ENCODE peak calls at places on chromosomes 5 and 9, in ten cellular contexts. P is HCT116, W is neuronal stem cell, V is hepatocyte, Y is endothelial cell of umbilical vein, O is astrocyte, U is IMR-90, K is keratinocyte, T is fibroblast of lung, B is HepG2. S is an unnamed sample.

GRCh38 chr5:31066655-31067328 is 126.7 kb upstream of the CDH6 start:
- DNase-seq in P (no peak), W (no peak), V (no peak), Y (no peak), O (peak; percentile 80), U (peak; percentile 62), K (no peak), T (peak; percentile 85), B (no peak), S (no peak)

GRCh38 chr9:126791406-126792230 is 13.2 kb upstream of the ZBTB43 start:
- DNase-seq in P (no peak), W (no peak), V (peak; percentile 80), Y (no peak), O (peak; percentile 65), U (peak; percentile 76), K (peak; percentile 78), T (peak; percentile 74), B (peak; percentile 49), S (peak; percentile 99)

GRCh38 chr9:33517373-33517772 is 6.7 kb upstream of the ANKRD18B start:
- DNase-seq in P (no peak), W (no peak), V (peak; percentile 55), Y (peak; percentile 53), O (peak; percentile 12), U (peak; percentile 60), K (no peak), T (peak; percentile 42), B (peak; percentile 21), S (peak; percentile 45)

GRCh38 chr9:2153599-2154217 is 138.6 kb downstream of the SMARCA2 start:
- DNase-seq in P (no peak), W (no peak), V (no peak), Y (no peak), O (no peak), U (no peak), K (no peak), T (no peak), B (no peak), S (no peak)

GRCh38 chr5:140796718-140797095 is 2.1 kb downstream of the PCDHA2 start:
- DNase-seq in P (no peak), W (no peak), V (no peak), Y (no peak), O (no peak), U (no peak), K (no peak), T (no peak), B (no peak), S (no peak)

GRCh38 chr5:83988293-83988685 is 267.6 kb upstream of the HAPLN1 start:
- DNase-seq in P (no peak), W (no peak), V (no peak), Y (no peak), O (no peak), U (no peak), K (no peak), T (no peak), B (no peak), S (no peak)

GRCh38 chr5:14560091-14560595 is 21.4 kb upstream of the OTULINL start:
- DNase-seq in P (no peak), W (no peak), V (peak; percentile 17), Y (no peak), O (no peak), U (no peak), K (no peak), T (no peak), B (no peak), S (no peak)

GRCh38 chr9:109192732-109193361 is 25.8 kb upstream of the FRRS1L start:
- DNase-seq in P (peak; percentile 15), W (peak; percentile 36), V (peak; percentile 55), Y (no peak), O (no peak), U (peak; percentile 7), K (no peak), T (peak; percentile 7), B (peak; percentile 49), S (no peak)

GRCh38 chr9:93009337-93010015 is 49.0 kb upstream of the SUSD3 start:
- DNase-seq in P (no peak), W (no peak), V (no peak), Y (no peak), O (no peak), U (no peak), K (no peak), T (no peak), B (no peak), S (no peak)

GRCh38 chr5:143676794-143677193 is 135.2 kb upstream of the HMHB1 start:
- DNase-seq in P (no peak), W (no peak), V (no peak), Y (no peak), O (no peak), U (no peak), K (no peak), T (no peak), B (peak; percentile 27), S (no peak)

GRCh38 chr9:85740821-85741111 is 988 bp downstream of the AGTPBP1 start:
- DNase-seq in P (no peak), W (no peak), V (no peak), Y (peak; percentile 62), O (peak; percentile 1), U (peak; percentile 7), K (no peak), T (no peak), B (peak; percentile 10), S (no peak)

GRCh38 chr9:130124471-130124870 is 47.7 kb upstream of the NCS1 start:
- DNase-seq in P (no peak), W (no peak), V (no peak), Y (no peak), O (no peak), U (peak; percentile 68), K (no peak), T (peak; percentile 30), B (no peak), S (no peak)

GRCh38 chr9:130128782-130129424 is 43.3 kb upstream of the NCS1 start:
- DNase-seq in P (no peak), W (no peak), V (peak; percentile 65), Y (peak; percentile 22), O (peak; percentile 99), U (peak; percentile 99), K (no peak), T (peak; percentile 99), B (no peak), S (peak; percentile 83)

GRCh38 chr9:130129425-130130061 is 42.7 kb upstream of the NCS1 start:
- DNase-seq in P (no peak), W (no peak), V (no peak), Y (no peak), O (peak; percentile 70), U (peak; percentile 90), K (no peak), T (peak; percentile 71), B (no peak), S (no peak)

GRCh38 chr9:130126721-130127429 is 45.3 kb upstream of the NCS1 start:
- DNase-seq in P (no peak), W (no peak), V (no peak), Y (no peak), O (no peak), U (no peak), K (no peak), T (no peak), B (no peak), S (peak; percentile 74)

DNA sequence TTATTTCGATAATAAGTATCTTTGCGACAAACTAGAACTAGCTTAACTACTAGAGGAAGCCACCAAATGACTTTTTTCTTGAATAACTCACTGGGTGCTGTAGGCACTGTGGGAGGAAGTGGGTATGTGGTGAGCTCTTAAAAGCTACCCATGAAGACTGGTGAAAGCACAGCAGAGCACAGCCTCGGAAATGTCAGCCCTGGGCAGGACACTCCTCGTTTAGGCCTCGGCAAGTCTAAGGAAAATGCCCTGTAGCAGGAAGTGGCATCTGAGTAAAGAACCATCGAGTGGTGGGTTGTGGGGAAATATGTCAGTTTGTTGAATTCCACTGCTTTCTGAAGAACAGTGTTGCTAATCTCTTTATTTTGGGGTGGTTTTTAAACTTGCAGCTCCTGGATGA is 44.0 kb upstream of the NCS1 start:
- DNase-seq in P (no peak), W (no peak), V (no peak), Y (no peak), O (no peak), U (no peak), K (no peak), T (no peak), B (no peak), S (no peak)
- H3K4me2 ChIP-seq in P (no peak overlapping the region), W (no peak overlapping the region), V (no peak overlapping the region), Y (no peak overlapping the region), O (peak overlapping the region; percentile 75), U (no peak overlapping the region), K (no peak overlapping the region), T (no peak overlapping the region), B (no peak overlapping the region), S (peak overlapping the region; percentile 77)

DNA sequence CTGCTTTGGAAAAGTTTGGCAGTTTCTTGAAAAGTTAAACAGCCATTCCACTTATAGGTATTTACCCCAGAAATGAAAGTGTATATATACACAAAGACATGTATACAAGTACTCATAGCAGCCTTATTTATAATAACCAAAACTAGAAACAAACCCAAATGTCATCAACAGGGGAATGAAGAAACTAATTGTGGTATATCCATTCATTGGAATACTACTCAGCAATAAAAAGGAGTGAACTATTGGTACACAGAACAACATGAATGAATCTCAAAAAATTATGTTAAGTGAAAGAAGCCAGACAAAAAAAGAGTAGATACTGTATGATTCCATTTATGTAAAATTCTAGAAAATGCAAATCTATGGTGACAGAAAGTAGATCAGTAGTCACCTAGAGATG is 2.7 kb downstream of the MORN5 start:
- DNase-seq in P (no peak), W (no peak), V (no peak), Y (no peak), O (no peak), U (no peak), K (no peak), T (no peak), B (no peak), S (no peak)
- H2AFZ ChIP-seq in P (no peak overlapping the region), W (no peak overlapping the region), V (no peak overlapping the region), Y (no peak overlapping the region), O (no peak overlapping the region), U (no peak overlapping the region), K (no peak overlapping the region), T (no peak overlapping the region), B (no peak overlapping the region), S (no peak overlapping the region)

GRCh38 chr5:113062869-113063508 is 86.4 kb downstream of the DCP2 start:
- DNase-seq in P (no peak), W (no peak), V (no peak), Y (no peak), O (no peak), U (no peak), K (no peak), T (no peak), B (no peak), S (no peak)
- H3K4me2 ChIP-seq in P (no peak overlapping the region), W (no peak overlapping the region), V (no peak overlapping the region), Y (no peak overlapping the region), O (peak overlapping the region; percentile 75), U (no peak overlapping the region), K (no peak overlapping the region), T (no peak overlapping the region), B (no peak overlapping the region), S (no peak overlapping the region)

DNA sequence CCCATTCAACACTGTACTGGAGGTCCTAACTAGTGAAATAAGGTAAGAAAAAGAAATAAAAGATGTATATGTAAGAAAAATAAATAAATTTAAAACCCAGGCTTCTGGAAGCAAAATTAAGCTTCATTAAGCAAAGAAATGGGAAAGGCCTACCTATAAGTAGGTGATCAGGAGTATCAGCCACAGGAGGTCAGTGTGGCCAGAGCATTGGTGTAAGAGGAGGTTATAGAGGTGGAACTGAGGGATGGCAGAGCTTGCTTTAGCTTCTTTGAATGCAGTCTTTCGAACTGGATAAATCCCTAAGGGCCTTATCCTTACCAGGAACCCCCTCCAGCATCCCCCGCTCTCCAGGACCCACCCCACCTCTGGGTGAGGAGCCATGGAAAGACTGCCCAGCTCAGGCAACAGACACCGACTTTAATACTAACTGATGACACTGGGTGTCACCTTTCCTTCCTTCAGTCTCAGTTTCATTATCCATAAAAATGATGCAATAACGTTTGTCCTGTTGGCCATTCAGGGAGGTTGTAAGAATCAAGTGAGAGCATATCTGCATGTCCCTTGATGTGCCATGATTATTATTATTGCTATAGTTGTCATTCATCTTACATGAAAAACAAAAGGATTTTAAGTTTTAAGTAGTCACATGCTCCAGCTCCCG is 50.9 kb upstream of the CTNNA1 start:
- DNase-seq in P (peak; percentile 39), W (no peak), V (no peak), Y (no peak), O (no peak), U (peak; percentile 12), K (no peak), T (no peak), B (peak; percentile 23), S (no peak)
- H2AFZ ChIP-seq in P (peak overlapping the region; percentile 42), W (peak overlapping the region; percentile 25), V (no peak overlapping the region), Y (no peak overlapping the region), O (no peak overlapping the region), U (no peak overlapping the region), K (no peak overlapping the region), T (no peak overlapping the region), B (no peak overlapping the region), S (no peak overlapping the region)

S was measured in PC-9.